ENCODE peak calls at places on chromosomes 13 and 19, in seven cellular contexts. One of them, this sample, is unnamed.

GRCh38 chr19:43739419-43739818 is 15.3 kb downstream of the SMG9 start:
- DNase-seq in fibroblast of lung: no peak
- DNase-seq in ACHN: no peak
- DNase-seq in fibroblast of the aortic adventitia: no peak
- DNase-seq in T-helper 22 cell: no peak
- DNase-seq in stimulated activated CD4-positive, alpha-beta T cell treated with anti-CD3 and anti-CD28 coated beads, Interleukin-4, amount 100 ng/mL, for 1 hour: no peak
- DNase-seq in GM04504: no peak
- DNase-seq in this sample: no peak

GRCh38 chr13:66665991-66666390 is 564.1 kb downstream of the PCDH9 start:
- DNase-seq in GM04504: peak; percentile 41
- DNase-seq in ACHN: peak; percentile 92
- DNase-seq in T-helper 22 cell: no peak
- DNase-seq in stimulated activated CD4-positive, alpha-beta T cell treated with anti-CD3 and anti-CD28 coated beads, Interleukin-4, amount 100 ng/mL, for 1 hour: no peak
- DNase-seq in fibroblast of the aortic adventitia: peak; percentile 66
- DNase-seq in fibroblast of lung: peak; percentile 77
- DNase-seq in this sample: peak; percentile 12

GRCh38 chr13:78806457-78806856 is 147.5 kb upstream of the OBI1 start:
- DNase-seq in fibroblast of the aortic adventitia: no peak
- DNase-seq in T-helper 22 cell: no peak
- DNase-seq in ACHN: no peak
- DNase-seq in fibroblast of lung: no peak
- DNase-seq in GM04504: no peak
- DNase-seq in stimulated activated CD4-positive, alpha-beta T cell treated with anti-CD3 and anti-CD28 coated beads, Interleukin-4, amount 100 ng/mL, for 1 hour: no peak
- DNase-seq in this sample: no peak

GRCh38 chr13:107809125-107809524 is 406.2 kb downstream of the LIG4 start:
- DNase-seq in stimulated activated CD4-positive, alpha-beta T cell treated with anti-CD3 and anti-CD28 coated beads, Interleukin-4, amount 100 ng/mL, for 1 hour: no peak
- DNase-seq in GM04504: no peak
- DNase-seq in ACHN: no peak
- DNase-seq in fibroblast of lung: peak; percentile 15
- DNase-seq in T-helper 22 cell: no peak
- DNase-seq in fibroblast of the aortic adventitia: peak; percentile 4
- DNase-seq in this sample: no peak

GRCh38 chr13:72431981-72432617 is 295.3 kb downstream of the MZT1 start:
- DNase-seq in stimulated activated CD4-positive, alpha-beta T cell treated with anti-CD3 and anti-CD28 coated beads, Interleukin-4, amount 100 ng/mL, for 1 hour: no peak
- DNase-seq in T-helper 22 cell: no peak
- DNase-seq in ACHN: no peak
- DNase-seq in GM04504: no peak
- DNase-seq in fibroblast of the aortic adventitia: no peak
- DNase-seq in fibroblast of lung: peak; percentile 25
- DNase-seq in this sample: no peak

GRCh38 chr19:1065606-1066109 is 1.3 kb upstream of the ARHGAP45 start:
- DNase-seq in ACHN: no peak
- DNase-seq in fibroblast of the aortic adventitia: no peak
- DNase-seq in GM04504: no peak
- DNase-seq in stimulated activated CD4-positive, alpha-beta T cell treated with anti-CD3 and anti-CD28 coated beads, Interleukin-4, amount 100 ng/mL, for 1 hour: no peak
- DNase-seq in fibroblast of lung: no peak
- DNase-seq in T-helper 22 cell: no peak
- DNase-seq in this sample: no peak

GRCh38 chr19:55005684-55006488 is 32.2 kb downstream of the GP6 start:
- DNase-seq in stimulated activated CD4-positive, alpha-beta T cell treated with anti-CD3 and anti-CD28 coated beads, Interleukin-4, amount 100 ng/mL, for 1 hour: peak; percentile 20
- DNase-seq in fibroblast of the aortic adventitia: no peak
- DNase-seq in ACHN: no peak
- DNase-seq in fibroblast of lung: peak; percentile 46
- DNase-seq in T-helper 22 cell: peak; percentile 55
- DNase-seq in GM04504: no peak
- DNase-seq in this sample: peak; percentile 37

GRCh38 chr19:13275016-13275722 is 125.0 kb downstream of the IER2 start:
- DNase-seq in fibroblast of lung: no peak
- DNase-seq in fibroblast of the aortic adventitia: no peak
- DNase-seq in stimulated activated CD4-positive, alpha-beta T cell treated with anti-CD3 and anti-CD28 coated beads, Interleukin-4, amount 100 ng/mL, for 1 hour: no peak
- DNase-seq in ACHN: no peak
- DNase-seq in GM04504: no peak
- DNase-seq in T-helper 22 cell: no peak
- DNase-seq in this sample: no peak

GRCh38 chr13:109780880-109781383 is 5.5 kb downstream of the IRS2 start:
- DNase-seq in stimulated activated CD4-positive, alpha-beta T cell treated with anti-CD3 and anti-CD28 coated beads, Interleukin-4, amount 100 ng/mL, for 1 hour: no peak
- DNase-seq in GM04504: no peak
- DNase-seq in fibroblast of lung: no peak
- DNase-seq in T-helper 22 cell: no peak
- DNase-seq in ACHN: no peak
- DNase-seq in fibroblast of the aortic adventitia: no peak
- DNase-seq in this sample: no peak

GRCh38 chr19:42290136-42290522 is 11.8 kb upstream of the PRR19 start:
- DNase-seq in T-helper 22 cell: no peak
- DNase-seq in GM04504: no peak
- DNase-seq in stimulated activated CD4-positive, alpha-beta T cell treated with anti-CD3 and anti-CD28 coated beads, Interleukin-4, amount 100 ng/mL, for 1 hour: no peak
- DNase-seq in ACHN: no peak
- DNase-seq in fibroblast of the aortic adventitia: no peak
- DNase-seq in fibroblast of lung: no peak
- DNase-seq in this sample: no peak

GRCh38 chr13:39417643-39418042 is 185.3 kb downstream of the LHFPL6 start:
- DNase-seq in fibroblast of the aortic adventitia: peak; percentile 57
- DNase-seq in stimulated activated CD4-positive, alpha-beta T cell treated with anti-CD3 and anti-CD28 coated beads, Interleukin-4, amount 100 ng/mL, for 1 hour: no peak
- DNase-seq in GM04504: no peak
- DNase-seq in T-helper 22 cell: no peak
- DNase-seq in ACHN: peak; percentile 68
- DNase-seq in fibroblast of lung: peak; percentile 66
- DNase-seq in this sample: no peak

GRCh38 chr19:41977916-41978315 is 16.1 kb downstream of the ATP1A3 start:
- DNase-seq in T-helper 22 cell: no peak
- DNase-seq in GM04504: no peak
- DNase-seq in ACHN: no peak
- DNase-seq in stimulated activated CD4-positive, alpha-beta T cell treated with anti-CD3 and anti-CD28 coated beads, Interleukin-4, amount 100 ng/mL, for 1 hour: no peak
- DNase-seq in fibroblast of the aortic adventitia: no peak
- DNase-seq in fibroblast of lung: no peak
- DNase-seq in this sample: no peak

GRCh38 chr13:104833221-104833620 is 1702.2 kb downstream of the EFNB2 start:
- DNase-seq in GM04504: no peak
- DNase-seq in T-helper 22 cell: no peak
- DNase-seq in fibroblast of lung: no peak
- DNase-seq in fibroblast of the aortic adventitia: no peak
- DNase-seq in stimulated activated CD4-positive, alpha-beta T cell treated with anti-CD3 and anti-CD28 coated beads, Interleukin-4, amount 100 ng/mL, for 1 hour: no peak
- DNase-seq in ACHN: no peak
- DNase-seq in this sample: no peak

GRCh38 chr19:41276231-41276630 is 12.1 kb downstream of the HNRNPUL1 start:
- DNase-seq in fibroblast of the aortic adventitia: peak; percentile 26
- DNase-seq in GM04504: no peak
- DNase-seq in ACHN: no peak
- DNase-seq in fibroblast of lung: peak; percentile 11
- DNase-seq in stimulated activated CD4-positive, alpha-beta T cell treated with anti-CD3 and anti-CD28 coated beads, Interleukin-4, amount 100 ng/mL, for 1 hour: no peak
- DNase-seq in T-helper 22 cell: no peak
- DNase-seq in this sample: no peak